ENCODE peak calls at places on chromosomes 4 and X, in five cellular contexts. J is memory B cell, P is mucosa of descending colon, B is WTC11, I is Right ventricle myocardium superior. W is an unnamed sample.

GRCh38 chr4:147195386-147195785 is 249.7 kb upstream of the TTC29 start:
- DNase-seq in B (no peak), P (no peak), J (no peak), I (no peak), W (no peak)

GRCh38 chrX:30275498-30275897 is 28.6 kb downstream of the MAGEB1 start:
- DNase-seq in P (peak; percentile 2), J (no peak), I (no peak), B (no peak), W (no peak)

GRCh38 chr4:107115185-107115847 is 79.2 kb upstream of the DKK2 start:
- DNase-seq in B (no peak), J (no peak), P (no peak), I (no peak), W (no peak)

GRCh38 chrX:151543706-151544105 is 19.8 kb upstream of the PASD1 start:
- DNase-seq in J (no peak), B (no peak), I (no peak), P (no peak), W (no peak)

GRCh38 chr4:143617994-143618679 is 82.3 kb downstream of the FREM3 start:
- DNase-seq in J (no peak), I (no peak), P (no peak), B (no peak), W (no peak)

GRCh38 chr4:72701987-72702819 is 133.2 kb upstream of the ADAMTS3 start:
- DNase-seq in P (peak; percentile 73), I (no peak), J (no peak), B (peak; percentile 13), W (no peak)

GRCh38 chr4:74624351-74625151 is 169.8 kb downstream of the BTC start:
- DNase-seq in J (no peak), P (no peak), I (no peak), B (no peak), W (no peak)

GRCh38 chrX:119236599-119237525 is 777 bp downstream of the PGRMC1 start:
- DNase-seq in P (peak; percentile 48), I (peak; percentile 38), J (peak; percentile 10), B (peak; percentile 12), W (peak; percentile 23)

GRCh38 chr4:83631066-83631465 is 95.2 kb downstream of the GPAT3 start:
- DNase-seq in B (no peak), P (no peak), I (no peak), J (no peak), W (no peak)

GRCh38 chr4:134936014-134936413 is 734.4 kb upstream of the PABPC4L start:
- DNase-seq in P (no peak), I (no peak), B (no peak), J (no peak), W (no peak)

GRCh38 chr4:155570661-155571060 is 96.0 kb upstream of the GUCY1A1 start:
- DNase-seq in I (no peak), J (no peak), B (no peak), P (no peak), W (no peak)

GRCh38 chr4:16026155-16026761 is 57.6 kb downstream of the PROM1 start:
- DNase-seq in J (peak; percentile 18), B (no peak), I (no peak), P (peak; percentile 75), W (no peak)

GRCh38 chrX:46341767-46342322 is 203.4 kb downstream of the ZNF674 start:
- DNase-seq in P (no peak), J (no peak), I (no peak), B (no peak), W (no peak)

GRCh38 chrX:41919870-41920269 is 3.5 kb downstream of the CASK start:
- DNase-seq in J (no peak), P (no peak), I (no peak), B (no peak), W (no peak)

GRCh38 chr4:141789716-141790115 is 153.3 kb downstream of the IL15 start:
- DNase-seq in P (no peak), B (no peak), I (no peak), J (no peak), W (no peak)

GRCh38 chrX:108537005-108537404 is 97.4 kb downstream of the COL4A5 start:
- DNase-seq in I (no peak), B (no peak), P (peak; percentile 53), J (no peak), W (no peak)

GRCh38 chr4:17613761-17614415 is 553 bp upstream of the MED28 start:
- DNase-seq in P (peak; percentile 11), I (no peak), B (no peak), J (peak; percentile 44), W (peak; percentile 33)

GRCh38 chr4:165293061-165293460 is 34.4 kb upstream of the MSMO1 start:
- DNase-seq in J (no peak), B (no peak), I (no peak), P (no peak), W (no peak)

GRCh38 chrX:137565921-137566745 is at the start of gene ZIC3:
- DNase-seq in I (peak; percentile 75), P (peak; percentile 46), B (peak; percentile 84), J (no peak), W (peak; percentile 76)